ENCODE peak calls at places on chromosomes 16 and 17, in ten cellular contexts. One of them, this sample, is unnamed.
A peak's percentile ranks its signal among the peaks of the same experiment; 100 is the strongest.

GRCh38 chr17:17710728-17711541 is 29.7 kb downstream of the RAI1 start:
- DNase-seq in germinal center: no peak
- DNase-seq in GDM1: no peak
- DNase-seq in adrenal gland: peak; percentile 91
- DNase-seq in activated T-helper 1 cell treated with anti-CD3 and anti-CD28 coated beads, Interleukin-12 subunit alpha, Interleukin-12 subunit beta, Interleukin-2, Interleukin-4 antibody, amounts not matched to agents 30 ng/mL and 10 ng/mL and 1 ng/mL, durations not matched to agents 14 hours and 24 hours and 36 hours: no peak
- DNase-seq in brain pericyte: peak; percentile 59
- DNase-seq in heart left ventricle: no peak
- DNase-seq in ELF-1: peak; percentile 85
- DNase-seq in retina: no peak
- DNase-seq in NCI-H345: no peak
- DNase-seq in this sample: peak; percentile 97

GRCh38 chr17:79023886-79024771 is at the start of gene C1QTNF1:
- DNase-seq in heart left ventricle: peak; percentile 69
- DNase-seq in germinal center: peak; percentile 38
- DNase-seq in adrenal gland: peak; percentile 62
- DNase-seq in NCI-H345: peak; percentile 44
- DNase-seq in activated T-helper 1 cell treated with anti-CD3 and anti-CD28 coated beads, Interleukin-12 subunit alpha, Interleukin-12 subunit beta, Interleukin-2, Interleukin-4 antibody, amounts not matched to agents 30 ng/mL and 10 ng/mL and 1 ng/mL, durations not matched to agents 14 hours and 24 hours and 36 hours: no peak
- DNase-seq in retina: peak; percentile 79
- DNase-seq in ELF-1: peak; percentile 70
- DNase-seq in GDM1: no peak
- DNase-seq in brain pericyte: no peak
- DNase-seq in this sample: no peak

GRCh38 chr17:75499313-75500022 is 15.9 kb downstream of the CASKIN2 start:
- DNase-seq in activated T-helper 1 cell treated with anti-CD3 and anti-CD28 coated beads, Interleukin-12 subunit alpha, Interleukin-12 subunit beta, Interleukin-2, Interleukin-4 antibody, amounts not matched to agents 30 ng/mL and 10 ng/mL and 1 ng/mL, durations not matched to agents 14 hours and 24 hours and 36 hours: no peak
- DNase-seq in NCI-H345: no peak
- DNase-seq in adrenal gland: peak; percentile 56
- DNase-seq in retina: no peak
- DNase-seq in ELF-1: no peak
- DNase-seq in germinal center: no peak
- DNase-seq in heart left ventricle: no peak
- DNase-seq in GDM1: no peak
- DNase-seq in brain pericyte: no peak
- DNase-seq in this sample: no peak

GRCh38 chr17:57234252-57235092 is 21.9 kb upstream of the MSI2 start:
- DNase-seq in adrenal gland: no peak
- DNase-seq in ELF-1: no peak
- DNase-seq in GDM1: no peak
- DNase-seq in brain pericyte: no peak
- DNase-seq in NCI-H345: peak; percentile 61
- DNase-seq in activated T-helper 1 cell treated with anti-CD3 and anti-CD28 coated beads, Interleukin-12 subunit alpha, Interleukin-12 subunit beta, Interleukin-2, Interleukin-4 antibody, amounts not matched to agents 30 ng/mL and 10 ng/mL and 1 ng/mL, durations not matched to agents 14 hours and 24 hours and 36 hours: no peak
- DNase-seq in germinal center: no peak
- DNase-seq in retina: no peak
- DNase-seq in heart left ventricle: no peak
- DNase-seq in this sample: no peak

GRCh38 chr17:75553553-75554110 is 28.1 kb downstream of the LLGL2 start:
- DNase-seq in germinal center: no peak
- DNase-seq in activated T-helper 1 cell treated with anti-CD3 and anti-CD28 coated beads, Interleukin-12 subunit alpha, Interleukin-12 subunit beta, Interleukin-2, Interleukin-4 antibody, amounts not matched to agents 30 ng/mL and 10 ng/mL and 1 ng/mL, durations not matched to agents 14 hours and 24 hours and 36 hours: no peak
- DNase-seq in ELF-1: no peak
- DNase-seq in adrenal gland: no peak
- DNase-seq in retina: no peak
- DNase-seq in GDM1: no peak
- DNase-seq in brain pericyte: no peak
- DNase-seq in heart left ventricle: no peak
- DNase-seq in NCI-H345: no peak
- DNase-seq in this sample: no peak

GRCh38 chr16:81350306-81350615 is 35.5 kb downstream of the GAN start:
- DNase-seq in NCI-H345: no peak
- DNase-seq in activated T-helper 1 cell treated with anti-CD3 and anti-CD28 coated beads, Interleukin-12 subunit alpha, Interleukin-12 subunit beta, Interleukin-2, Interleukin-4 antibody, amounts not matched to agents 30 ng/mL and 10 ng/mL and 1 ng/mL, durations not matched to agents 14 hours and 24 hours and 36 hours: no peak
- DNase-seq in retina: no peak
- DNase-seq in brain pericyte: no peak
- DNase-seq in ELF-1: no peak
- DNase-seq in heart left ventricle: no peak
- DNase-seq in adrenal gland: no peak
- DNase-seq in germinal center: no peak
- DNase-seq in GDM1: no peak
- DNase-seq in this sample: no peak

GRCh38 chr17:63173903-63174302 is 207.9 kb downstream of the TANC2 start:
- DNase-seq in brain pericyte: no peak
- DNase-seq in ELF-1: no peak
- DNase-seq in heart left ventricle: no peak
- DNase-seq in GDM1: no peak
- DNase-seq in germinal center: no peak
- DNase-seq in NCI-H345: no peak
- DNase-seq in retina: no peak
- DNase-seq in activated T-helper 1 cell treated with anti-CD3 and anti-CD28 coated beads, Interleukin-12 subunit alpha, Interleukin-12 subunit beta, Interleukin-2, Interleukin-4 antibody, amounts not matched to agents 30 ng/mL and 10 ng/mL and 1 ng/mL, durations not matched to agents 14 hours and 24 hours and 36 hours: no peak
- DNase-seq in adrenal gland: no peak
- DNase-seq in this sample: no peak

GRCh38 chr16:30720694-30721093 is 21.7 kb downstream of the SRCAP start:
- DNase-seq in activated T-helper 1 cell treated with anti-CD3 and anti-CD28 coated beads, Interleukin-12 subunit alpha, Interleukin-12 subunit beta, Interleukin-2, Interleukin-4 antibody, amounts not matched to agents 30 ng/mL and 10 ng/mL and 1 ng/mL, durations not matched to agents 14 hours and 24 hours and 36 hours: no peak
- DNase-seq in germinal center: no peak
- DNase-seq in NCI-H345: no peak
- DNase-seq in heart left ventricle: no peak
- DNase-seq in adrenal gland: no peak
- DNase-seq in ELF-1: no peak
- DNase-seq in retina: no peak
- DNase-seq in GDM1: no peak
- DNase-seq in brain pericyte: no peak
- DNase-seq in this sample: no peak

GRCh38 chr17:4710693-4711634 is 532 bp downstream of the ARRB2 start:
- DNase-seq in activated T-helper 1 cell treated with anti-CD3 and anti-CD28 coated beads, Interleukin-12 subunit alpha, Interleukin-12 subunit beta, Interleukin-2, Interleukin-4 antibody, amounts not matched to agents 30 ng/mL and 10 ng/mL and 1 ng/mL, durations not matched to agents 14 hours and 24 hours and 36 hours: peak; percentile 55
- DNase-seq in brain pericyte: no peak
- DNase-seq in heart left ventricle: no peak
- DNase-seq in ELF-1: no peak
- DNase-seq in adrenal gland: peak; percentile 50
- DNase-seq in NCI-H345: no peak
- DNase-seq in GDM1: no peak
- DNase-seq in retina: peak; percentile 60
- DNase-seq in germinal center: peak; percentile 24
- DNase-seq in this sample: no peak

GRCh38 chr16:46961373-46962353 is 11.8 kb downstream of the DNAJA2 start:
- DNase-seq in ELF-1: no peak
- DNase-seq in NCI-H345: no peak
- DNase-seq in heart left ventricle: no peak
- DNase-seq in GDM1: no peak
- DNase-seq in activated T-helper 1 cell treated with anti-CD3 and anti-CD28 coated beads, Interleukin-12 subunit alpha, Interleukin-12 subunit beta, Interleukin-2, Interleukin-4 antibody, amounts not matched to agents 30 ng/mL and 10 ng/mL and 1 ng/mL, durations not matched to agents 14 hours and 24 hours and 36 hours: no peak
- DNase-seq in retina: no peak
- DNase-seq in adrenal gland: no peak
- DNase-seq in germinal center: no peak
- DNase-seq in brain pericyte: no peak
- DNase-seq in this sample: no peak

GRCh38 chr16:69883744-69884143 is 67.4 kb upstream of the CLEC18A start:
- DNase-seq in germinal center: no peak
- DNase-seq in brain pericyte: no peak
- DNase-seq in GDM1: no peak
- DNase-seq in activated T-helper 1 cell treated with anti-CD3 and anti-CD28 coated beads, Interleukin-12 subunit alpha, Interleukin-12 subunit beta, Interleukin-2, Interleukin-4 antibody, amounts not matched to agents 30 ng/mL and 10 ng/mL and 1 ng/mL, durations not matched to agents 14 hours and 24 hours and 36 hours: no peak
- DNase-seq in adrenal gland: no peak
- DNase-seq in retina: no peak
- DNase-seq in ELF-1: no peak
- DNase-seq in heart left ventricle: no peak
- DNase-seq in NCI-H345: no peak
- DNase-seq in this sample: no peak

GRCh38 chr17:51951737-51952136 is 206.8 kb downstream of the CA10 start:
- DNase-seq in germinal center: no peak
- DNase-seq in heart left ventricle: no peak
- DNase-seq in NCI-H345: no peak
- DNase-seq in activated T-helper 1 cell treated with anti-CD3 and anti-CD28 coated beads, Interleukin-12 subunit alpha, Interleukin-12 subunit beta, Interleukin-2, Interleukin-4 antibody, amounts not matched to agents 30 ng/mL and 10 ng/mL and 1 ng/mL, durations not matched to agents 14 hours and 24 hours and 36 hours: no peak
- DNase-seq in brain pericyte: no peak
- DNase-seq in GDM1: no peak
- DNase-seq in ELF-1: no peak
- DNase-seq in adrenal gland: no peak
- DNase-seq in retina: no peak
- DNase-seq in this sample: no peak

GRCh38 chr17:17043668-17044226 is 1.5 kb downstream of the MPRIP start:
- DNase-seq in retina: peak; percentile 57
- DNase-seq in adrenal gland: no peak
- DNase-seq in ELF-1: peak; percentile 51
- DNase-seq in NCI-H345: no peak
- DNase-seq in activated T-helper 1 cell treated with anti-CD3 and anti-CD28 coated beads, Interleukin-12 subunit alpha, Interleukin-12 subunit beta, Interleukin-2, Interleukin-4 antibody, amounts not matched to agents 30 ng/mL and 10 ng/mL and 1 ng/mL, durations not matched to agents 14 hours and 24 hours and 36 hours: no peak
- DNase-seq in GDM1: no peak
- DNase-seq in brain pericyte: no peak
- DNase-seq in heart left ventricle: no peak
- DNase-seq in germinal center: no peak
- DNase-seq in this sample: no peak

GRCh38 chr17:35241520-35241919 is 1.4 kb upstream of the SLFN5 start:
- DNase-seq in GDM1: no peak
- DNase-seq in heart left ventricle: no peak
- DNase-seq in ELF-1: peak; percentile 3
- DNase-seq in adrenal gland: no peak
- DNase-seq in activated T-helper 1 cell treated with anti-CD3 and anti-CD28 coated beads, Interleukin-12 subunit alpha, Interleukin-12 subunit beta, Interleukin-2, Interleukin-4 antibody, amounts not matched to agents 30 ng/mL and 10 ng/mL and 1 ng/mL, durations not matched to agents 14 hours and 24 hours and 36 hours: no peak
- DNase-seq in germinal center: no peak
- DNase-seq in brain pericyte: no peak
- DNase-seq in NCI-H345: no peak
- DNase-seq in retina: no peak
- DNase-seq in this sample: no peak

GRCh38 chr17:12959441-12959840 is 58.4 kb downstream of the ELAC2 start:
- DNase-seq in heart left ventricle: no peak
- DNase-seq in adrenal gland: no peak
- DNase-seq in brain pericyte: no peak
- DNase-seq in germinal center: no peak
- DNase-seq in GDM1: no peak
- DNase-seq in activated T-helper 1 cell treated with anti-CD3 and anti-CD28 coated beads, Interleukin-12 subunit alpha, Interleukin-12 subunit beta, Interleukin-2, Interleukin-4 antibody, amounts not matched to agents 30 ng/mL and 10 ng/mL and 1 ng/mL, durations not matched to agents 14 hours and 24 hours and 36 hours: no peak
- DNase-seq in ELF-1: no peak
- DNase-seq in retina: no peak
- DNase-seq in NCI-H345: no peak
- DNase-seq in this sample: no peak

GRCh38 chr16:84652565-84652964 is 4.3 kb downstream of the KLHL36 start:
- DNase-seq in germinal center: no peak
- DNase-seq in ELF-1: no peak
- DNase-seq in brain pericyte: no peak
- DNase-seq in retina: no peak
- DNase-seq in GDM1: no peak
- DNase-seq in adrenal gland: no peak
- DNase-seq in heart left ventricle: no peak
- DNase-seq in NCI-H345: no peak
- DNase-seq in activated T-helper 1 cell treated with anti-CD3 and anti-CD28 coated beads, Interleukin-12 subunit alpha, Interleukin-12 subunit beta, Interleukin-2, Interleukin-4 antibody, amounts not matched to agents 30 ng/mL and 10 ng/mL and 1 ng/mL, durations not matched to agents 14 hours and 24 hours and 36 hours: peak; percentile 39
- DNase-seq in this sample: no peak

GRCh38 chr16:12095275-12096161 is 119.0 kb downstream of the SNX29 start:
- DNase-seq in GDM1: peak; percentile 23
- DNase-seq in heart left ventricle: peak; percentile 78
- DNase-seq in germinal center: peak; percentile 51
- DNase-seq in brain pericyte: no peak
- DNase-seq in activated T-helper 1 cell treated with anti-CD3 and anti-CD28 coated beads, Interleukin-12 subunit alpha, Interleukin-12 subunit beta, Interleukin-2, Interleukin-4 antibody, amounts not matched to agents 30 ng/mL and 10 ng/mL and 1 ng/mL, durations not matched to agents 14 hours and 24 hours and 36 hours: peak; percentile 38
- DNase-seq in ELF-1: peak; percentile 77
- DNase-seq in adrenal gland: peak; percentile 39
- DNase-seq in retina: peak; percentile 87
- DNase-seq in NCI-H345: peak; percentile 61
- DNase-seq in this sample: peak; percentile 54

GRCh38 chr16:72107371-72107770 is 13.7 kb downstream of the DHX38 start:
- DNase-seq in GDM1: no peak
- DNase-seq in activated T-helper 1 cell treated with anti-CD3 and anti-CD28 coated beads, Interleukin-12 subunit alpha, Interleukin-12 subunit beta, Interleukin-2, Interleukin-4 antibody, amounts not matched to agents 30 ng/mL and 10 ng/mL and 1 ng/mL, durations not matched to agents 14 hours and 24 hours and 36 hours: no peak
- DNase-seq in retina: no peak
- DNase-seq in germinal center: no peak
- DNase-seq in ELF-1: no peak
- DNase-seq in NCI-H345: no peak
- DNase-seq in heart left ventricle: no peak
- DNase-seq in adrenal gland: no peak
- DNase-seq in brain pericyte: no peak
- DNase-seq in this sample: no peak

GRCh38 chr16:79062336-79062735 is 538.2 kb downstream of the MAF start:
- DNase-seq in GDM1: no peak
- DNase-seq in heart left ventricle: no peak
- DNase-seq in NCI-H345: no peak
- DNase-seq in activated T-helper 1 cell treated with anti-CD3 and anti-CD28 coated beads, Interleukin-12 subunit alpha, Interleukin-12 subunit beta, Interleukin-2, Interleukin-4 antibody, amounts not matched to agents 30 ng/mL and 10 ng/mL and 1 ng/mL, durations not matched to agents 14 hours and 24 hours and 36 hours: no peak
- DNase-seq in germinal center: no peak
- DNase-seq in brain pericyte: no peak
- DNase-seq in ELF-1: no peak
- DNase-seq in adrenal gland: no peak
- DNase-seq in retina: no peak
- DNase-seq in this sample: no peak

GRCh38 chr17:66982011-66982508 is 17.6 kb downstream of the CACNG4 start:
- DNase-seq in retina: no peak
- DNase-seq in adrenal gland: no peak
- DNase-seq in heart left ventricle: no peak
- DNase-seq in GDM1: no peak
- DNase-seq in activated T-helper 1 cell treated with anti-CD3 and anti-CD28 coated beads, Interleukin-12 subunit alpha, Interleukin-12 subunit beta, Interleukin-2, Interleukin-4 antibody, amounts not matched to agents 30 ng/mL and 10 ng/mL and 1 ng/mL, durations not matched to agents 14 hours and 24 hours and 36 hours: no peak
- DNase-seq in ELF-1: no peak
- DNase-seq in germinal center: no peak
- DNase-seq in brain pericyte: no peak
- DNase-seq in NCI-H345: no peak
- DNase-seq in this sample: no peak

GRCh38 chr17:29726721-29727252 is 104.1 kb upstream of the CORO6 start:
- DNase-seq in adrenal gland: no peak
- DNase-seq in activated T-helper 1 cell treated with anti-CD3 and anti-CD28 coated beads, Interleukin-12 subunit alpha, Interleukin-12 subunit beta, Interleukin-2, Interleukin-4 antibody, amounts not matched to agents 30 ng/mL and 10 ng/mL and 1 ng/mL, durations not matched to agents 14 hours and 24 hours and 36 hours: no peak
- DNase-seq in NCI-H345: no peak
- DNase-seq in brain pericyte: no peak
- DNase-seq in heart left ventricle: no peak
- DNase-seq in retina: no peak
- DNase-seq in GDM1: peak; percentile 63
- DNase-seq in ELF-1: no peak
- DNase-seq in germinal center: no peak
- DNase-seq in this sample: no peak

GRCh38 chr16:57233944-57234706 is 10.9 kb upstream of the ARL2BP start:
- DNase-seq in germinal center: no peak
- DNase-seq in retina: no peak
- DNase-seq in activated T-helper 1 cell treated with anti-CD3 and anti-CD28 coated beads, Interleukin-12 subunit alpha, Interleukin-12 subunit beta, Interleukin-2, Interleukin-4 antibody, amounts not matched to agents 30 ng/mL and 10 ng/mL and 1 ng/mL, durations not matched to agents 14 hours and 24 hours and 36 hours: no peak
- DNase-seq in NCI-H345: no peak
- DNase-seq in heart left ventricle: no peak
- DNase-seq in adrenal gland: no peak
- DNase-seq in ELF-1: no peak
- DNase-seq in brain pericyte: no peak
- DNase-seq in GDM1: no peak
- DNase-seq in this sample: no peak

GRCh38 chr16:22898874-22899348 is 84.9 kb downstream of the HS3ST2 start:
- DNase-seq in heart left ventricle: peak; percentile 81
- DNase-seq in ELF-1: peak; percentile 81
- DNase-seq in brain pericyte: no peak
- DNase-seq in GDM1: peak; percentile 34
- DNase-seq in adrenal gland: peak; percentile 43
- DNase-seq in retina: peak; percentile 83
- DNase-seq in activated T-helper 1 cell treated with anti-CD3 and anti-CD28 coated beads, Interleukin-12 subunit alpha, Interleukin-12 subunit beta, Interleukin-2, Interleukin-4 antibody, amounts not matched to agents 30 ng/mL and 10 ng/mL and 1 ng/mL, durations not matched to agents 14 hours and 24 hours and 36 hours: peak; percentile 32
- DNase-seq in germinal center: peak; percentile 15
- DNase-seq in NCI-H345: peak; percentile 69
- DNase-seq in this sample: peak; percentile 46

GRCh38 chr17:65371702-65372101 is 189.7 kb downstream of the AXIN2 start:
- DNase-seq in GDM1: no peak
- DNase-seq in germinal center: no peak
- DNase-seq in retina: no peak
- DNase-seq in NCI-H345: no peak
- DNase-seq in adrenal gland: no peak
- DNase-seq in heart left ventricle: peak; percentile 21
- DNase-seq in ELF-1: no peak
- DNase-seq in activated T-helper 1 cell treated with anti-CD3 and anti-CD28 coated beads, Interleukin-12 subunit alpha, Interleukin-12 subunit beta, Interleukin-2, Interleukin-4 antibody, amounts not matched to agents 30 ng/mL and 10 ng/mL and 1 ng/mL, durations not matched to agents 14 hours and 24 hours and 36 hours: no peak
- DNase-seq in brain pericyte: no peak
- DNase-seq in this sample: no peak

GRCh38 chr17:78019976-78020716 is 61.6 kb downstream of the TNRC6C start:
- DNase-seq in adrenal gland: no peak
- DNase-seq in ELF-1: no peak
- DNase-seq in heart left ventricle: no peak
- DNase-seq in brain pericyte: no peak
- DNase-seq in GDM1: no peak
- DNase-seq in activated T-helper 1 cell treated with anti-CD3 and anti-CD28 coated beads, Interleukin-12 subunit alpha, Interleukin-12 subunit beta, Interleukin-2, Interleukin-4 antibody, amounts not matched to agents 30 ng/mL and 10 ng/mL and 1 ng/mL, durations not matched to agents 14 hours and 24 hours and 36 hours: no peak
- DNase-seq in germinal center: no peak
- DNase-seq in NCI-H345: no peak
- DNase-seq in retina: no peak
- DNase-seq in this sample: no peak

GRCh38 chr17:17416007-17416399 is 60.8 kb upstream of the MED9 start:
- DNase-seq in heart left ventricle: no peak
- DNase-seq in activated T-helper 1 cell treated with anti-CD3 and anti-CD28 coated beads, Interleukin-12 subunit alpha, Interleukin-12 subunit beta, Interleukin-2, Interleukin-4 antibody, amounts not matched to agents 30 ng/mL and 10 ng/mL and 1 ng/mL, durations not matched to agents 14 hours and 24 hours and 36 hours: peak; percentile 8
- DNase-seq in germinal center: peak; percentile 70
- DNase-seq in adrenal gland: peak; percentile 59
- DNase-seq in NCI-H345: peak; percentile 68
- DNase-seq in retina: no peak
- DNase-seq in GDM1: peak; percentile 46
- DNase-seq in ELF-1: peak; percentile 80
- DNase-seq in brain pericyte: no peak
- DNase-seq in this sample: peak; percentile 100

GRCh38 chr17:6749519-6749918 is 6.3 kb upstream of the XAF1 start:
- DNase-seq in activated T-helper 1 cell treated with anti-CD3 and anti-CD28 coated beads, Interleukin-12 subunit alpha, Interleukin-12 subunit beta, Interleukin-2, Interleukin-4 antibody, amounts not matched to agents 30 ng/mL and 10 ng/mL and 1 ng/mL, durations not matched to agents 14 hours and 24 hours and 36 hours: no peak
- DNase-seq in GDM1: no peak
- DNase-seq in germinal center: no peak
- DNase-seq in brain pericyte: no peak
- DNase-seq in NCI-H345: no peak
- DNase-seq in ELF-1: no peak
- DNase-seq in retina: no peak
- DNase-seq in heart left ventricle: no peak
- DNase-seq in adrenal gland: no peak
- DNase-seq in this sample: no peak

GRCh38 chr16:81394966-81395655 is 49.5 kb upstream of the CMIP start:
- DNase-seq in ELF-1: no peak
- DNase-seq in brain pericyte: no peak
- DNase-seq in NCI-H345: no peak
- DNase-seq in activated T-helper 1 cell treated with anti-CD3 and anti-CD28 coated beads, Interleukin-12 subunit alpha, Interleukin-12 subunit beta, Interleukin-2, Interleukin-4 antibody, amounts not matched to agents 30 ng/mL and 10 ng/mL and 1 ng/mL, durations not matched to agents 14 hours and 24 hours and 36 hours: no peak
- DNase-seq in adrenal gland: no peak
- DNase-seq in retina: no peak
- DNase-seq in GDM1: no peak
- DNase-seq in heart left ventricle: peak; percentile 35
- DNase-seq in germinal center: no peak
- DNase-seq in this sample: no peak

This sample was measured in SHP77.